ENCODE peak calls at places on chromosomes 7 and 10, in six cellular contexts. F is Peyer's patch; P is hepatocyte; Y is PC-9; I is CD4-positive, alpha-beta T cell; D is heart left ventricle. A is an unnamed sample. For H3K9me3, the result is how much of the 10 kb centered on the place peaks cover.

GRCh38 chr7:23380961-23381360 is 81.8 kb downstream of the MALSU1 start:
- DNase-seq in Y (no peak), F (no peak), I (no peak), P (no peak), D (no peak), A (no peak)

GRCh38 chr10:97843296-97843671 is 6.4 kb upstream of the GOLGA7B start:
- DNase-seq in F (no peak), Y (no peak), P (no peak), I (no peak), D (no peak), A (peak)

GRCh38 chr7:82247814-82248433 is 195.7 kb downstream of the CACNA2D1 start:
- DNase-seq in P (no peak), D (no peak), F (no peak), I (no peak), Y (no peak), A (peak)

GRCh38 chr10:4651404-4652037 is 174.5 kb upstream of the AKR1E2 start:
- DNase-seq in P (no peak), D (no peak), I (no peak), Y (no peak), F (no peak), A (peak)

GRCh38 chr10:95640891-95641315 is 15.6 kb downstream of the ALDH18A1 start:
- DNase-seq in F (no peak), P (no peak), Y (no peak), I (no peak), D (no peak), A (no peak)

GRCh38 chr7:101985646-101986199 is 168.3 kb downstream of the CUX1 start:
- DNase-seq in Y (no peak), F (no peak), D (no peak), I (no peak), P (no peak), A (no peak)

GRCh38 chr10:129861776-129862530 is 102.1 kb downstream of the EBF3 start:
- DNase-seq in I (no peak), D (no peak), F (no peak), Y (no peak), P (no peak), A (no peak)

GRCh38 chr10:21499910-21500577 is 25.4 kb downstream of the SKIDA1 start:
- DNase-seq in F (no peak), I (no peak), P (peak), Y (no peak), D (no peak), A (no peak)

GRCh38 chr7:44398953-44399574 is 73.7 kb upstream of the CAMK2B start:
- DNase-seq in F (no peak), I (no peak), D (no peak), P (no peak), Y (no peak), A (no peak)

GRCh38 chr10:15267496-15267895 is 99.0 kb upstream of the NMT2 start:
- DNase-seq in Y (no peak), I (no peak), D (no peak), P (no peak), F (no peak), A (no peak)

GRCh38 chr10:30819306-30820190 is 190.0 kb upstream of the LYZL2 start:
- DNase-seq in F (no peak), D (no peak), I (no peak), P (no peak), Y (no peak), A (no peak)

GRCh38 chr7:128895320-128895719 is 15.2 kb downstream of the KCP start:
- DNase-seq in I (no peak), Y (no peak), P (no peak), D (no peak), F (no peak), A (no peak)

GRCh38 chr10:98023024-98023423 is 7.4 kb downstream of the CRTAC1 start:
- DNase-seq in Y (no peak), I (no peak), F (no peak), P (no peak), D (no peak), A (no peak)

GRCh38 chr10:130045091-130045652 is 65.5 kb downstream of the C10orf143 start:
- DNase-seq in Y (no peak), F (no peak), D (no peak), P (no peak), I (no peak), A (peak)

GRCh38 chr10:124703372-124703771 is 40.8 kb downstream of the FAM53B start:
- DNase-seq in Y (no peak), P (no peak), F (peak), D (no peak), I (no peak), A (no peak)

GRCh38 chr7:142338633-142339501 is 81.0 kb upstream of the PRSS58 start:
- DNase-seq in I (no peak), F (no peak), P (no peak), Y (peak), D (no peak), A (peak)
- TF ChIP-seq CTCF in I (no peak), F (peak), P (peak), Y (peak), D (peak), A (peak)

DNA sequence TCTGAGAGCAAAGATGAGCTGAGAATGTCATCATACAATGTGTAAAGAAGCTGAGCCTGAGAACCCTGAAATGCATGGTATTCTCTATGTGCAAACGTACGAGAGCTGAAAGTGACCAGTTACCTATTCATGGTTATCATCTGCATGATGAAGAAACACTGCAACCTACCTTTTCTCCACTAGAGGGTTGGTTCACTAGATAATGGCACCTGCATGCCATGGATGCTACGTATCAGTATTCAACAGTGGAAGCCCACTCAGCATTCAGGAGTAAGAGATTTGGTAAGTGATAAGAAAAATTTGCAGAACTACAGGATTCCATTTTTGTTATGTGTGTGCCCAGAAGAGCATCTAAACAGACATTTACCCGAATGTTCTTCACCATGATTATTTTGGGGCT is 145.4 kb downstream of the PTPRN2 start:
- DNase-seq in P (peak), F (no peak), D (no peak), I (no peak), Y (no peak), A (peak)
- H3K9me3 ChIP-seq in P (under half), F (under half), D (under half), I (under half), Y (under half), A (under half)

GRCh38 chr10:123154092-123154942 is at the start of gene BUB3:
- DNase-seq in I (peak), F (peak), P (peak), Y (peak), D (peak), A (peak)
- TF ChIP-seq CTCF in I (no peak), F (peak), P (no peak), Y (no peak), D (no peak), A (no peak)

DNA sequence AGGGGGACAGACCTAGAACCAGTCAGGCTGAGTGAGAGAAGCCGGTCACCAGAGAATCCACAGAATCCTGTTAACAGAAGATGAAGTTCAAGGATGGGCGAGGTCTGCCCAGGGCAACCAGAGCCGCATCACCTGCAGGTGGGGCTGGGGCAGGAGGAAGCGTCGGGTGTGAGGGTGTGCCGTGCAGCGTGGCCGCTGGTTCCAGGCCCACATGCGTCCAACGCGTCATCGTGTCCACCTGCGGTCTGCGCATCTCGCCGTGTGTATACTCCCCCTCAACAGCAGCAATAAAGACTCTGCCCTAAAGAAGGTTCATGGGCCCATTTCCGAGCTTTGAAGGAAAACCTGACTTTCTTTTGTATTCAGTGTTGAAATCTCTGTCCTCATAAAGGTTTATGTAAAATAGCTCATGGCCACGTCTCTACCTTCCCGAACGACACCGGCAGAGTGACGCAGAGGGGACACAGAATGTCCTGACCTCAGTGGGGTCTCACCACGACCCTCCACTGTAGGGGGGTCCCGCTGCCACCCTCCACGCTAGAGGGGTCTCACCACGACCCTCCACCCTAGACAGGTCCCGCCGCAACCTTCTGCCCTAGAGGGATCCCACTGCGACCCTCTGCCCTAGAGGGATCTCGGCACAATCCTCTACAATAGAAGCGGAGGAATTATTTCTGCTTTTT is 446.9 kb downstream of the PTPRN2 start:
- DNase-seq in F (no peak), D (no peak), I (no peak), P (no peak), Y (no peak), A (no peak)
- H3K9me3 ChIP-seq in F (under half), D (under half), I (under half), P (under half), Y (under half), A (under half)

A was measured in PC-3.